ENCODE peak calls at places on chromosome 5, in nine cellular contexts. M, G, A, X, S, J, P, F and R are unnamed samples.

GRCh38 chr5:153960269-153961215 is 78.2 kb downstream of the FAM114A2 start:
- DNase-seq in M (no peak), G (no peak), A (peak; percentile 22), X (peak; percentile 24), S (no peak), J (no peak), P (no peak), F (no peak), R (no peak)

GRCh38 chr5:98923961-98924360 is 4.8 kb downstream of the CHD1 start:
- DNase-seq in M (no peak), G (no peak), A (no peak), X (no peak), S (no peak), J (no peak), P (no peak), F (no peak), R (no peak)

GRCh38 chr5:142014911-142015584 is 2.2 kb upstream of the GNPDA1 start:
- DNase-seq in M (peak; percentile 69), G (peak; percentile 82), A (peak; percentile 81), X (peak; percentile 79), S (peak; percentile 92), J (peak; percentile 82), P (peak; percentile 89), F (peak; percentile 61), R (peak; percentile 44)

GRCh38 chr5:154228696-154229095 is 38.2 kb downstream of the GALNT10 start:
- DNase-seq in M (no peak), G (no peak), A (no peak), X (no peak), S (no peak), J (no peak), P (peak; percentile 76), F (no peak), R (no peak)

GRCh38 chr5:143606043-143606752 is 202.7 kb upstream of the NR3C1 start:
- DNase-seq in M (no peak), G (no peak), A (no peak), X (peak; percentile 64), S (peak; percentile 82), J (peak; percentile 28), P (no peak), F (no peak), R (no peak)

GRCh38 chr5:96962540-96962991 is 26.7 kb downstream of the LNPEP start:
- DNase-seq in M (no peak), G (no peak), A (no peak), X (no peak), S (no peak), J (peak; percentile 52), P (no peak), F (no peak), R (no peak)

GRCh38 chr5:149221326-149221725 is 50.3 kb upstream of the AFAP1L1 start:
- DNase-seq in M (no peak), G (no peak), A (no peak), X (no peak), S (peak; percentile 20), J (no peak), P (no peak), F (no peak), R (no peak)

GRCh38 chr5:54821445-54822330 is 163.7 kb downstream of the ESM1 start:
- DNase-seq in M (no peak), G (no peak), A (peak; percentile 41), X (no peak), S (no peak), J (no peak), P (no peak), F (no peak), R (no peak)

GRCh38 chr5:53944981-53945380 is 365.4 kb downstream of the ARL15 start:
- DNase-seq in M (no peak), G (peak; percentile 37), A (no peak), X (no peak), S (no peak), J (no peak), P (no peak), F (no peak), R (no peak)

GRCh38 chr5:132392978-132393825 is 23.7 kb downstream of the SLC22A5 start:
- DNase-seq in M (no peak), G (no peak), A (no peak), X (no peak), S (no peak), J (no peak), P (no peak), F (no peak), R (no peak)

DNA sequence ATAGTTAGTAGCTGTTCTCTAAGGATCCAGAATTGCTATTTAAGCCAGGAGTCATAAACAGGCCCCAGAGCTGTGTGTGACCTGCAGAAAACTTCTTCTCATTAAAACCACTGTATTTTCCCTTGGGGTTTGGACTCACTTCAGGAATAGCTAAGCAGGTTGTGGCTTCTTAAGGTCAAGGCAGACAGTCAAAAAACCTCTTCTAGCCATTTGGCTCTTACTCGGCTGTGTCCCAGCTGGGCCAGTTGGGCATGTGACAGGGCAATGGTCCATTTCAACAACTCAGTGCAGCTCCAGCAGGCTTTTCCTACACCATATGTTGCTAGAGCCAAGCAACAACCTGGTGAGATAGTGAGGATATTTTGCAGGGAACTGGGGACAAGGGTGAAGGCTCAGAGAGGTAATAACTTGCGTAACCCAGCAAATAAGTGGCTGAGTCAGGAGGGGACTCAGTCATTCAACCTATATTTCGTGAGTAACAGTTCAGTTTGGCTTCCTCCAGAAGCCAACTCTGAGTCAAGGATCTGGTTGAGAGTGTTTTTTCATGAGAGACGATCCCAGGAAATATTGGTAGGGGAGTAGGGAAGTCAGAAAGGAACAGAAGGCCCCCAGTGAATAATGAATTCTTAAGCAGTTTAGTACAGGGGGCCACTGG is 115.4 kb upstream of the PPP2R2B start:
- DNase-seq in M (no peak), G (no peak), A (no peak), X (peak; percentile 14), S (peak; percentile 51), J (no peak), P (no peak), F (no peak), R (no peak)
- TF ChIP-seq EZH2phosphoT487 in M (no peak), G (no peak), A (no peak), X (no peak), S (no peak), J (no peak), P (no peak), F (no peak), R (no peak)

DNA sequence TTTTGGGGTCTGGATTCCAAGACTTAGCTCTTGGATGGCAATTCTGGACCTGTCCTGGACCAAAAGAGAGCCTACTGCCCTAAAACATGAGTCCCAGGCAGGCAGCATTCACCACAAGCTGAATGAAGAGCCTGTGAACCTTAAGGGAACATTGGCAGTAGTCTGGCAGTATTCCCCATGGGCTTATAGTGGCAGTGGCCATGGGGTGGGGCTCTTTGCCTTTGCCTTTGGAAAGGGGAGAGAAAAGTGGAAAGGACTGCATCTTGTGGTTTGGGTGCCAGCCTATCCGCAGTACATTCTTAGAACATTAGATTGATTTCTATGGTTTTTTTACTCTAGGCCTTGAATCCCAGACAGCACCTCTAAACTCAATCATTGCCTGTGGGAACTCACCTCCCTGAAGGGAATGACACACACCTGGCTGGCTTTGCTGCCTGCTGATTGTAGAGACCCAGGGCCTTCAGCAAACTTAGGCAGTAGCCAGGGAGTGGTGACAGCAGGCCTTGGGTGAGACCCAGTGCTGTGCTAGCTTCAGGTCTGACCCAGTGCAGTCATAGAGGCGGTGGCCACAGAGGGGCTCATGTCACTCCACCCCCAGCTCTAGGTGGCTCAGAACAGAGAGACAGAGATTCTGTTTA is 216.3 kb downstream of the CETN3 start:
- DNase-seq in M (no peak), G (no peak), A (no peak), X (no peak), S (peak; percentile 33), J (no peak), P (no peak), F (no peak), R (no peak)
- H3K4me3 ChIP-seq in M (no peak overlapping the region), G (no peak overlapping the region), A (no peak overlapping the region), X (no peak overlapping the region), S (no peak overlapping the region), J (no peak overlapping the region), P (no peak overlapping the region), F (no peak overlapping the region), R (no peak overlapping the region)

DNA sequence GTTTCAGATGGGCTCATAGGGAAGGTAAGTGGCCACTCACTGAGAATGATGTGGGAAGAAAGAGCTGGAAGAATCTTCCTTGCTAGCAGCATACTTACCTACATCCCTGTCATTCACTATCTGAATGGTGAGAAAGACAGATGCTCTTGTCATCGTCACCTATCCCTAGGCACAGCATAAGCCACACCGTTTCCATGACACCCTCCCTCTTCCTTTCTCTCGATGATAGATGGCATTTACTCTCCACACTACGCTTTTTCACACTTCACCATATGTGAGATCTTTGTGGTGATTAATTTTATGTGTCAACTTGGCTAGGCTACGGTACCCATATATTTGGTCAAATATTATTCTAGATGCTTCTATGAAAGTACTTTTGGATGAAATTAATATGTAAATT is 44.4 kb upstream of the FER start:
- DNase-seq in M (no peak), G (no peak), A (no peak), X (no peak), S (no peak), J (no peak), P (no peak), F (no peak), R (no peak)
- H3K36me3 ChIP-seq in M (no peaks in the 10 kb centered on the region), G (no peaks in the 10 kb centered on the region), A (no peaks in the 10 kb centered on the region), X (no peaks in the 10 kb centered on the region), S (no peaks in the 10 kb centered on the region), J (no peaks in the 10 kb centered on the region), P (no peaks in the 10 kb centered on the region), F (no peaks in the 10 kb centered on the region), R (no peaks in the 10 kb centered on the region)

GRCh38 chr5:177426566-177427210 is at the start of gene GRK6:
- DNase-seq in M (no peak), G (peak; percentile 73), A (peak; percentile 73), X (peak; percentile 74), S (peak; percentile 42), J (peak; percentile 81), P (peak; percentile 66), F (peak; percentile 70), R (no peak)

GRCh38 chr5:177429248-177430045 is 3.0 kb downstream of the GRK6 start:
- DNase-seq in M (no peak), G (no peak), A (no peak), X (no peak), S (no peak), J (peak; percentile 82), P (peak; percentile 56), F (no peak), R (no peak)

GRCh38 chr5:177428574-177429217 is 2.2 kb downstream of the GRK6 start:
- DNase-seq in M (no peak), G (no peak), A (no peak), X (no peak), S (no peak), J (no peak), P (no peak), F (no peak), R (no peak)

GRCh38 chr5:177427211-177427822 is 841 bp downstream of the GRK6 start:
- DNase-seq in M (no peak), G (no peak), A (no peak), X (peak; percentile 44), S (peak; percentile 29), J (peak; percentile 43), P (peak; percentile 30), F (peak; percentile 78), R (peak; percentile 30)

DNA sequence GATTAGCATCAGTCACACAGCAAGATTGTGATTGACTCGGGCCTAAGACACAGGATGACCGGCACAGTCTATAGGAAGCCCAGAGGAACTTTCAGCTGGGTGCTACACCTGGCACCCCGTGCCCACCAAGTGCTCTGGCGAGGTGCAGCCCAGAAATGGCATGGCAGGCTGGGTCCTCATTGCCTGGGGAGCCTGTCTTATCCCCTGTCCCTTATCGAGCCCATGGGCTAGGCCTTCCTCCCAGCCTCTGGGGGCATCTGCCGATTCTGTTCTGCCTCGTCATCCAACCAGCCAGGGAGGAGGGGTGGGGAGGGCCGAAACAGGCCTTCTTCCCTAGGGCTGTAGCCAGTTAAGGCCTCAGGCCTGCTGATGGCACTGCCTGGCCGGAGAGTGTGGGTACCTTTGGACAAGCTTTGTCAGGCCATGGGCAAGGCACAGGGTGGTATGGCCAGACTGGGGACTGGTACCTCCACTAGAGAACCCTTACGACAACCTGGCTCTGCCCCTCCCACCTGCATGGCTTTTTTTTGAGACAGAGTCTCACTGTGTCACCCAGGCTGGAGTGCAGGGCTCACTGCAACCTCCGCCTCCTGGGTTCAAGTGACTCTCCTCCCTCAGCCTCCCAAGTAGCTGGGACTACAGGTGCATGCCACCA is 1.6 kb downstream of the GRK6 start:
- DNase-seq in M (no peak), G (no peak), A (no peak), X (no peak), S (no peak), J (peak; percentile 46), P (peak; percentile 34), F (no peak), R (no peak)
- TF ChIP-seq EZH2phosphoT487 in M (no peak), G (no peak), A (no peak), X (no peak), S (no peak), J (no peak), P (no peak), F (no peak), R (no peak)